ENCODE peak calls at places on chromosomes 13 and 19, in seven cellular contexts. U is cardiac muscle cell; B is tibial artery; V is CD4-positive, alpha-beta memory T cell; S is astrocyte; H is psoas muscle; R is SJSA1. P is an unnamed sample.

GRCh38 chr13:111243981-111244380 is 76.5 kb upstream of the TEX29 start:
- DNase-seq in U (no peak), B (no peak), V (no peak), S (no peak), H (no peak), R (no peak), P (no peak)

GRCh38 chr13:107964356-107964755 is 251.0 kb downstream of the LIG4 start:
- DNase-seq in U (peak; percentile 1), B (no peak), V (no peak), S (no peak), H (no peak), R (no peak), P (no peak)

GRCh38 chr19:50204811-50205675 is 1.6 kb downstream of the MYH14 start:
- DNase-seq in U (peak; percentile 52), B (no peak), V (no peak), S (no peak), H (peak; percentile 65), R (no peak), P (peak; percentile 95)

GRCh38 chr19:6236310-6237291 is 43.2 kb downstream of the MLLT1 start:
- DNase-seq in U (no peak), B (no peak), V (peak; percentile 23), S (no peak), H (no peak), R (no peak), P (peak; percentile 99)

GRCh38 chr13:32092471-32092870 is 60.9 kb downstream of the FRY start:
- DNase-seq in U (no peak), B (no peak), V (no peak), S (no peak), H (no peak), R (no peak), P (no peak)

GRCh38 chr13:102195566-102196462 is 206.0 kb downstream of the FGF14 start:
- DNase-seq in U (no peak), B (no peak), V (no peak), S (peak; percentile 70), H (no peak), R (no peak), P (no peak)

GRCh38 chr13:94414141-94414540 is 65.3 kb downstream of the DCT start:
- DNase-seq in U (no peak), B (no peak), V (no peak), S (no peak), H (no peak), R (no peak), P (no peak)

GRCh38 chr13:59951011-59951410 is 212.7 kb downstream of the DIAPH3 start:
- DNase-seq in U (no peak), B (no peak), V (no peak), S (no peak), H (no peak), R (no peak), P (no peak)

GRCh38 chr19:29405728-29405995 is 120.1 kb upstream of the VSTM2B start:
- DNase-seq in U (no peak), B (no peak), V (no peak), S (no peak), H (no peak), R (no peak), P (no peak)

GRCh38 chr13:101390461-101390860 is 25.8 kb downstream of the NALCN start:
- DNase-seq in U (no peak), B (no peak), V (no peak), S (peak; percentile 65), H (no peak), R (peak; percentile 36), P (no peak)

GRCh38 chr19:44757735-44758505 is 9.4 kb downstream of the BCL3 start:
- DNase-seq in U (peak; percentile 90), B (peak; percentile 77), V (peak; percentile 25), S (no peak), H (peak; percentile 85), R (no peak), P (peak; percentile 60)

GRCh38 chr19:44758596-44758995 is 10.1 kb downstream of the BCL3 start:
- DNase-seq in U (peak; percentile 19), B (no peak), V (no peak), S (no peak), H (no peak), R (no peak), P (no peak)

GRCh38 chr19:44756089-44756562 is 7.6 kb downstream of the BCL3 start:
- DNase-seq in U (no peak), B (no peak), V (peak; percentile 16), S (no peak), H (no peak), R (no peak), P (peak; percentile 44)

GRCh38 chr19:44755219-44755618 is 6.7 kb downstream of the BCL3 start:
- DNase-seq in U (no peak), B (no peak), V (no peak), S (no peak), H (no peak), R (no peak), P (peak; percentile 51)

DNA sequence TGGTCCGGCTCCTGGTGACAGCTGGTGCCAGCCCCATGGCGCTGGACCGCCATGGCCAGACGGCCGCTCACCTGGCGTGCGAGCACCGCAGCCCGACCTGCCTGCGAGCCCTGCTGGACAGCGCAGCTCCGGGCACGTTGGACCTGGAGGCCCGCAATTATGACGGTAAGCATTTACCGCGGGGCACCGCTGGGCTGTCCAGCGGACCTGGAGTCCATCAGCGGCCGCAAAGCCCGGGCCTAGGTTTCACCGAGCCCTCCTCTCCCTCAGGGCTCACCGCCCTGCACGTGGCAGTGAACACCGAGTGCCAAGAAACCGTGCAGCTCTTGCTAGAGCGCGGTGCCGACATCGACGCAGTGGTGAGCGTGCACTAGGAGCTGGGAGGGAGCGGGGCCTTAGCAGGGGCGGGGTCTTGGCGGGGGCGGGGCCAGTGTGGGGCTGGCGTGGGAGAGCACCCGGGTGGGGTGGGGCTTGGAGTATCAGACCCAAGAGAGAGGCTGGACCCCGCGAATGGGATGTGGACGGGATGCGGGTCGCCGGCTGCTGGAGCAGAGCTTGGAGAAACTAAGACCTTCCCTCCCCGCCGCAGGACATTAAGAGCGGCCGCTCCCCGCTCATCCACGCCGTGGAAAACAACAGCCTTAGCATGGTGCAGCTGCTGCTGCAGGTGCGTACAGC is 8.7 kb downstream of the BCL3 start:
- DNase-seq in U (peak; percentile 55), B (peak; percentile 79), V (peak; percentile 28), S (peak; percentile 72), H (peak; percentile 80), R (no peak), P (peak; percentile 78)
- H3K4me1 ChIP-seq in U (peaks cover 15% of the 10 kb centered on the region), B (peaks cover 50% of the 10 kb centered on the region), V (peaks cover 43% of the 10 kb centered on the region), S (peaks cover 59% of the 10 kb centered on the region), H (peaks cover 45% of the 10 kb centered on the region), R (peaks cover 63% of the 10 kb centered on the region), P (peaks cover 48% of the 10 kb centered on the region)

DNA sequence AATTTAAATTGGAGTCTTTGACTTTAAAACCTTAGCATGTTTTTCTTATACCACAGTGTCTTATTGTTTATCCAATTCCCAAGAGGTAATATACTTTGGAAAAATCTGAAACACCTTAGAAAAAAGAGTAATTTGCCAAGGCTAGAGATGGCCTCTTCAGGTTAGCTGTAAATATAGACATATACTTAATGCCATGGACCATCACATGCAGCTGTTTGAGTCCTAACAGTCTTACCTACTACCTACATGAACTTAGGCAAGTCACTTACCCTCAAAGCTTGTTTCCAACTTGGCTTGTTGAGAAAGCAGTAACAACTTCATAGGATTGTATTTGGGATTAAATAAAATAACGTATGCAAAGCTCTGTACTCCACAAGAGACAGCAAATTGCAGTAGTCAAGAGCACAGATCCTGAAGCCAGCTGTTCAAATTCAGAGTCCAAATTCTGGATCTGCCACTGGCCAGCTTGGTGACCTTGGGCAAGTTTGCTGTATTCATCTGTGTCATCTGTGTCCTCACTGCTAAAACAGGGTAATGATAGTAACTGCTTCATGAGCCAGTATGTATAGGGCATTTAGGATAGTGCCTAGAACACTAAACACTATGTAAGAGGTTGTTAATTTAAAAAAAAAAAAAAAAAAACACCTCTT is 13.2 kb upstream of the SPART start:
- DNase-seq in U (no peak), B (no peak), V (no peak), S (no peak), H (no peak), R (no peak), P (no peak)
- H3K4me1 ChIP-seq in U (no peaks in the 10 kb centered on the region), B (peaks cover 17% of the 10 kb centered on the region), V (no peaks in the 10 kb centered on the region), S (peaks cover 9% of the 10 kb centered on the region), H (no peaks in the 10 kb centered on the region), R (no peaks in the 10 kb centered on the region), P (no peaks in the 10 kb centered on the region)

GRCh38 chr13:33110713-33111413 is 94.6 kb downstream of the KL start:
- DNase-seq in U (no peak), B (peak; percentile 67), V (peak; percentile 13), S (peak; percentile 72), H (peak; percentile 36), R (no peak), P (no peak)

GRCh38 chr13:33111414-33112110 is 95.3 kb downstream of the KL start:
- DNase-seq in U (no peak), B (no peak), V (no peak), S (peak; percentile 55), H (no peak), R (peak; percentile 12), P (no peak)

GRCh38 chr13:33109319-33109718 is 93.1 kb downstream of the KL start:
- DNase-seq in U (no peak), B (no peak), V (no peak), S (no peak), H (no peak), R (no peak), P (no peak)

GRCh38 chr13:33109801-33110200 is 93.6 kb downstream of the KL start:
- DNase-seq in U (no peak), B (no peak), V (peak; percentile 12), S (no peak), H (no peak), R (no peak), P (no peak)

GRCh38 chr13:33110386-33110712 is 94.1 kb downstream of the KL start:
- DNase-seq in U (no peak), B (no peak), V (peak; percentile 11), S (no peak), H (no peak), R (no peak), P (no peak)
- H3K4me1 ChIP-seq in U (peaks cover 6% of the 10 kb centered on the region), B (peaks cover 38% of the 10 kb centered on the region), V (no peaks in the 10 kb centered on the region), S (peaks cover 20% of the 10 kb centered on the region), H (no peaks in the 10 kb centered on the region), R (peaks cover 40% of the 10 kb centered on the region), P (no peaks in the 10 kb centered on the region)

GRCh38 chr19:1073063-1073955 is 6.3 kb downstream of the ARHGAP45 start:
- DNase-seq in U (no peak), B (no peak), V (no peak), S (no peak), H (no peak), R (no peak), P (no peak)
- H3K4me1 ChIP-seq in U (no peaks in the 10 kb centered on the region), B (peaks cover 10% of the 10 kb centered on the region), V (peaks cover 83% of the 10 kb centered on the region), S (no peaks in the 10 kb centered on the region), H (peaks cover 3% of the 10 kb centered on the region), R (peaks cover 7% of the 10 kb centered on the region), P (peaks cover 29% of the 10 kb centered on the region)

P was measured in body of pancreas.